ENCODE peak calls at places on chromosomes 6 and 20, in nine cellular contexts. S is HCT116, O is A549, J is tibial nerve, X is foreskin fibroblast, W is lower lobe of right lung, P is AG04450, G is HepG2, T is GM23338. Z is an unnamed sample.

GRCh38 chr20:38111366-38112232 is 53.5 kb downstream of the TGM2 start:
- DNase-seq in S (no peak), O (no peak), J (no peak), X (no peak), W (no peak), P (no peak), G (no peak), T (no peak), Z (no peak)

GRCh38 chr6:106064103-106064502 is 22.0 kb upstream of the PRDM1 start:
- DNase-seq in S (no peak), O (no peak), J (no peak), X (no peak), W (no peak), P (no peak), G (no peak), T (no peak), Z (peak)

GRCh38 chr6:46706464-46706863 is 18.8 kb downstream of the TDRD6 start:
- DNase-seq in S (no peak), O (no peak), J (no peak), X (no peak), W (no peak), P (no peak), G (no peak), T (no peak), Z (no peak)

GRCh38 chr6:145815351-145815772 is 767 bp upstream of the FBXO30 start:
- DNase-seq in S (no peak), O (peak), J (no peak), X (peak), W (no peak), P (no peak), G (no peak), T (peak), Z (no peak)

GRCh38 chr6:111985202-111985731 is 68.6 kb upstream of the CCN6 start:
- DNase-seq in S (peak), O (no peak), J (no peak), X (peak), W (no peak), P (peak), G (no peak), T (peak), Z (peak)

GRCh38 chr6:113182370-113183141 is 674.6 kb upstream of the MARCKS start:
- DNase-seq in S (no peak), O (peak), J (no peak), X (peak), W (no peak), P (peak), G (peak), T (no peak), Z (peak)

GRCh38 chr6:1335367-1336037 is 23.6 kb downstream of the FOXQ1 start:
- DNase-seq in S (peak), O (no peak), J (no peak), X (peak), W (peak), P (no peak), G (peak), T (no peak), Z (peak)

GRCh38 chr20:38353298-38353697 is 7.0 kb downstream of the LBP start:
- DNase-seq in S (no peak), O (no peak), J (no peak), X (no peak), W (no peak), P (no peak), G (no peak), T (peak), Z (no peak)

GRCh38 chr6:108897371-108897770 is 49.1 kb downstream of the ARMC2 start:
- DNase-seq in S (peak), O (no peak), J (no peak), X (peak), W (no peak), P (no peak), G (no peak), T (no peak), Z (peak)

GRCh38 chr6:97074785-97075184 is 150.3 kb downstream of the KLHL32 start:
- DNase-seq in S (no peak), O (no peak), J (no peak), X (no peak), W (no peak), P (no peak), G (no peak), T (no peak), Z (no peak)

GRCh38 chr6:85865665-85866372 is 223.1 kb upstream of the SYNCRIP start:
- DNase-seq in S (peak), O (no peak), J (no peak), X (peak), W (no peak), P (no peak), G (peak), T (no peak), Z (peak)

GRCh38 chr6:105926318-105926717 is 159.8 kb upstream of the PRDM1 start:
- DNase-seq in S (no peak), O (no peak), J (no peak), X (no peak), W (no peak), P (no peak), G (no peak), T (no peak), Z (no peak)

GRCh38 chr6:40485300-40485699 is 101.9 kb downstream of the LRFN2 start:
- DNase-seq in S (no peak), O (no peak), J (no peak), X (no peak), W (no peak), P (no peak), G (no peak), T (no peak), Z (no peak)

GRCh38 chr6:35034411-35035171 is 106.5 kb downstream of the TCP11 start:
- DNase-seq in S (no peak), O (no peak), J (no peak), X (no peak), W (peak), P (no peak), G (no peak), T (no peak), Z (no peak)

DNA sequence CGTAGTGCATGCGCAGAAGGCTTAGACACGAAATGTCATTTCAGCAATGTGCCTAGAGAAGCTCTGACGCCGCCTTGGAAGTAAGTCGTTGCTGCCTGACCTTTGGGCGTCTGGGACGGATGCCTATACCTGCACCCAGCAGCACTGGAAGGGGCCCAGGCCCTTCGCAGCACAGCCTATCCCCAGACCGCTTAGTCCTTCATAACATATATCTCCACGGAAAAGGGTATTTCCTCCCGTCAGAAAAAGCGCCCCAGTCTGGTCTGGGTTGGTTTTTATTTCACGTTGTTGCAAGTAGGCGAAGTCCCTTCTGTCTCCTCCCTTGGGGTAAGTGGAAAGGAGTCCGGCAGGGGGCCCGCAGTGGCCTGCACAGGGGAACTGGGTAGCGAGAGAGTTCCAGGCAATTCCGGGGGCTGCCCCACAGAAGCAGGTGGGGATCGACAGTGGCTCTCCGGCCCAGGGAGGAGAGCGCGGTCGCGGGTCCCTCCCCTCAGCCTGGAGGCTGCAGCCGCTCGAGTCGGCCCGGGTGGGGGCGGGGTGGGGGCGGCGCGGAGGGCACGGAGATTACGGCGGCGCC is 558 bp upstream of the EYA4 start:
- DNase-seq in S (no peak), O (peak), J (no peak), X (peak), W (no peak), P (no peak), G (no peak), T (peak), Z (no peak)
- TF ChIP-seq CTCF in S (no peak), O (no peak), J (no peak), X (no peak), W (no peak), P (peak), G (no peak), T (peak), Z (no peak)

GRCh38 chr20:11920083-11920482 is 2.4 kb downstream of the BTBD3 start:
- DNase-seq in S (no peak), O (no peak), J (no peak), X (no peak), W (no peak), P (no peak), G (no peak), T (no peak), Z (no peak)

GRCh38 chr20:11919046-11919445 is 1.4 kb downstream of the BTBD3 start:
- DNase-seq in S (no peak), O (no peak), J (no peak), X (peak), W (no peak), P (no peak), G (no peak), T (peak), Z (no peak)

GRCh38 chr20:11919571-11919970 is 1.9 kb downstream of the BTBD3 start:
- DNase-seq in S (no peak), O (no peak), J (no peak), X (no peak), W (no peak), P (no peak), G (no peak), T (no peak), Z (no peak)

GRCh38 chr20:11918280-11918952 is 723 bp downstream of the BTBD3 start:
- DNase-seq in S (no peak), O (no peak), J (no peak), X (no peak), W (no peak), P (no peak), G (no peak), T (no peak), Z (peak)

GRCh38 chr20:11917663-11918062 is at the start of gene BTBD3:
- DNase-seq in S (no peak), O (no peak), J (no peak), X (peak), W (peak), P (peak), G (no peak), T (no peak), Z (peak)
- H3K4me3 ChIP-seq in S (no peak), O (no peak), J (peak), X (peak), W (peak), P (peak), G (no peak), T (no peak), Z (peak)

GRCh38 chr6:161417712-161418457 is 144.0 kb upstream of the AGPAT4 start:
- DNase-seq in S (no peak), O (no peak), J (peak), X (peak), W (no peak), P (peak), G (no peak), T (peak), Z (peak)
- TF ChIP-seq CTCF in S (no peak), O (no peak), J (no peak), X (no peak), W (no peak), P (no peak), G (no peak), T (no peak), Z (no peak)

GRCh38 chr6:132513821-132514545 is 1.1 kb upstream of the STX7 start:
- DNase-seq in S (no peak), O (no peak), J (no peak), X (no peak), W (no peak), P (no peak), G (peak), T (no peak), Z (peak)

GRCh38 chr6:132512638-132513632 is at the start of gene STX7:
- DNase-seq in S (peak), O (peak), J (peak), X (peak), W (peak), P (peak), G (peak), T (peak), Z (peak)

GRCh38 chr6:132511836-132512230 is 1.1 kb downstream of the STX7 start:
- DNase-seq in S (no peak), O (no peak), J (no peak), X (no peak), W (no peak), P (no peak), G (no peak), T (no peak), Z (no peak)

GRCh38 chr6:132512342-132512637 is 626 bp downstream of the STX7 start:
- DNase-seq in S (no peak), O (no peak), J (no peak), X (no peak), W (no peak), P (no peak), G (no peak), T (no peak), Z (no peak)

DNA sequence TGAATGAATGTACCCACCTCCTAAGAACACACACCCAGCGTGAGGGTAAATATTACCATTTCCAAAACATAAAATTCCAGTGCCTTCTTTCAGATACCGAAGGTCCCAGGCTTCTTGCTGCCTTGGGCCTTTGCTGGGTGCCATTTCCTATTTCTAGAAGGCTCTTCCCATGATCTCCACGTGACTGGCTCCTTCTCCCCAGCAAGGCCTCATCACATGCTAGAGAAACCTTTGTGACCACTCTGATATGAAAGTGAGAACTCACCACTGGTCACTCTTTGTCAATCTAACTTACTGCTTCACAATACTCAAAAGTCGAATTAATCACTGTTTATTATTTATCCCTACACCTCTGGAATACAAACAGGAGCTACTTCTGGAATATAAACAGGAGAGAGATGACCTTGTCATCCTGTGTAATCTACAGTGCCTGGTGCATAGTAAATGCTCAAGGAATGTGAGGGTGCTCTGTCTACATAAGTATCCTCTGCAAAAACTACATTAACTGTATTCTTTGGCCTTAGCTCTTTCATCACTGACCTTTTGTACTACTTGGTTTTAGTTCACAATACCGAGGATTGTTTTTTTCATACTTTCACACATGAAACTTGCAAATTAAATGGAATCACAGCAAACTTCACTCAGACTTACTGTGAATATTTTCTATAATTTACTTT is 1.6 kb downstream of the STX7 start:
- DNase-seq in S (no peak), O (no peak), J (peak), X (peak), W (no peak), P (no peak), G (peak), T (no peak), Z (no peak)
- H3K4me3 ChIP-seq in S (no peak), O (peak), J (peak), X (peak), W (peak), P (peak), G (peak), T (peak), Z (peak)

GRCh38 chr20:13953227-13953626 is 37.2 kb downstream of the SEL1L2 start:
- DNase-seq in S (no peak), O (no peak), J (no peak), X (no peak), W (no peak), P (no peak), G (peak), T (peak), Z (no peak)
- TF ChIP-seq CTCF in S (no peak), O (no peak), J (no peak), X (peak), W (no peak), P (no peak), G (peak), T (peak), Z (no peak)

DNA sequence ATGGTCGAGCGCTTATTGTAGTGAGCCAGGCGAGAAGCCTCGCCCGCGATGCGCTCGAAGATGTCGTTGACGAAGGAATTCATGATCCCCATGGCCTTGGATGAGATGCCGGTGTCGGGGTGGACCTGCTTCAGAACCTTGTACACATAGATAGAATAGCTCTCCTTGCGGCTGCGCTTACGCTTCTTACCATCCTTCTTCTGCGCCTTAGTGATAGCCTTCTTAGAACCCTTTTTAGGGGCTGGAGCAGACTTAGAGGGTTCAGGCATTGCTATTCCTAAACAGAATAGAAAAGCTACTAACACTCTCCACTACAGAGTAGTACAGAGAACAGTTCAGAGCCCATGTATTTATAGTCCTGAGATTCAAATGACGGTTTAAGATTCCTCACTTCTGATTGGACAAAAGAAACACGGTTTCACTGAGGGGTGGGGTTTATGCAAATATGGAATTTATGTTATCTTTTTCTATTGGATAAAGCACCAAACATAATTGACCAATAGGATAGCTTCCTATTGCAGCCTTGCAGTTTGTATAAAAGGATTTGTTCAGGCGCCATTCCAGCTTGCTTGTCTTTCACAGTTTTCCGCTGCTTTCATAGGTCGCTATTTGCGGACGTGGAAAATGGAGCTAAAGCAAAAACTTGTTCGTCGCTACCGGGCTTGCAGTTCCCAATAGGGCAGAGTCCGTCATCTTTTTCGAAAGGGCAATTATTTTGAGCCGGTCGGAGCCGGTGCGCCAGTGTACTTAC is 43.7 kb upstream of the HFE start:
- DNase-seq in S (no peak), O (peak), J (peak), X (peak), W (peak), P (peak), G (peak), T (peak), Z (peak)
- H3K4me3 ChIP-seq in S (no peak), O (peak), J (peak), X (peak), W (peak), P (peak), G (peak), T (no peak), Z (peak)

DNA sequence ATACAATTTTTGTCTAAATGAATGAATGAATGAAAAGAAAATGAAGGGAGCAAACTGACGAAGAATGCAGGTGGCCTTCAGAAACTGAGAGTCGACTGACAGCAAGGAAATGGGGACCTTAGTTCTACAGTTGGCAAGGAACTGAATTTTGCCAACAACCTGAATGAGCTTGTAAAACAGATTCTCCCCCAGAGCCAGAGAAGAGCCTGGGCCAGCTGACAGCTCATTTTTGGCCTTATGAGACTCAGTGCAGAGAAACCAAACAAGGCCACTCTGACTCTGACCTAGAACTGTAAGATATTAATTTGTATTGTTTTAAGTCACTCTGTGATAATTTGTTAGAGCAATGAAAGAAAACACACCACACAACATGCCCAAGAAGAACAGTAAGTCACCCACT is 21.8 kb downstream of the MAN1A1 start:
- DNase-seq in S (no peak), O (no peak), J (no peak), X (no peak), W (no peak), P (no peak), G (no peak), T (no peak), Z (no peak)
- TF ChIP-seq CTCF in S (no peak), O (no peak), J (no peak), X (no peak), W (no peak), P (no peak), G (no peak), T (no peak), Z (no peak)

GRCh38 chr6:169962604-169963469 is 211.4 kb downstream of the ERMARD start:
- DNase-seq in S (no peak), O (no peak), J (no peak), X (no peak), W (no peak), P (no peak), G (no peak), T (no peak), Z (no peak)
- H3K4me3 ChIP-seq in S (no peak), O (no peak), J (no peak), X (no peak), W (peak), P (no peak), G (no peak), T (peak), Z (no peak)